ENCODE peak calls at places on chromosomes 1 and 21, in nine cellular contexts. D, X, I, Q, J, C, B, Y and W are unnamed samples.
A peak's percentile ranks its signal among the peaks of the same experiment; 100 is the strongest.

GRCh38 chr1:2888281-2888845 is 86.9 kb upstream of the TTC34 start:
- DNase-seq in D (no peak), X (no peak), I (no peak), Q (no peak), J (no peak), C (no peak), B (no peak), Y (no peak), W (no peak)

GRCh38 chr1:203480084-203480483 is 4.5 kb downstream of the PRELP start:
- DNase-seq in D (peak; percentile 64), X (no peak), I (no peak), Q (peak; percentile 52), J (no peak), C (no peak), B (no peak), Y (peak; percentile 72), W (no peak)

GRCh38 chr1:207145401-207146058 is 41.5 kb downstream of the C4BPA start:
- DNase-seq in D (no peak), X (peak; percentile 59), I (no peak), Q (no peak), J (no peak), C (no peak), B (no peak), Y (no peak), W (no peak)

GRCh38 chr1:186887198-186887597 is 58.4 kb downstream of the PLA2G4A start:
- DNase-seq in D (no peak), X (no peak), I (no peak), Q (no peak), J (no peak), C (no peak), B (no peak), Y (no peak), W (no peak)

GRCh38 chr1:234968470-234968869 is 160.2 kb downstream of the TOMM20 start:
- DNase-seq in D (no peak), X (peak; percentile 65), I (no peak), Q (no peak), J (no peak), C (no peak), B (no peak), Y (no peak), W (no peak)

GRCh38 chr21:44969066-44969649 is 29.3 kb downstream of the SLX9 start:
- DNase-seq in D (no peak), X (no peak), I (no peak), Q (no peak), J (no peak), C (no peak), B (no peak), Y (no peak), W (peak; percentile 69)

GRCh38 chr1:115837762-115838421 is 3.0 kb downstream of the NHLH2 start:
- DNase-seq in D (no peak), X (no peak), I (no peak), Q (no peak), J (no peak), C (no peak), B (peak; percentile 38), Y (no peak), W (peak; percentile 67)

GRCh38 chr1:198259336-198260109 is 102.7 kb downstream of the NEK7 start:
- DNase-seq in D (no peak), X (no peak), I (no peak), Q (no peak), J (no peak), C (no peak), B (no peak), Y (no peak), W (no peak)

DNA sequence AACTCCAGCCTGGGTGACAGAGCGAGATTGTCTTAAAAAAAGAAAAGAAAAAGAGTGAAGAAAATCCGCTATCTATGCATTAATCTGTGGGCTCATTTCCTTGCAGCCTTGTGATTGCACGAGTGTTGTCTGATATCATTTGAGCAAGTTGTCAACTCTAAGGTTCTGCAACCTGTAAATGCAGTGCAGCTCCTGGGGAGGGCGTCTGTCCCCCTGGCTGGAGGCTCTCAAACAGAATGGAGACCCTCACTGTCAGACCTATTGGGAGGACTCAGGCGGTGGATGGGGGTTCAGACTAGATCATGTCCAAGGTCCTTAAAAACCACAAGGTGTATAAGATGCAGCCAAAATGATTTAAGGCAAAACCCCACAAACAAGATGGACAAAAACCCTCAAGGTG is 6.2 kb downstream of the CORT start:
- DNase-seq in D (no peak), X (no peak), I (no peak), Q (no peak), J (no peak), C (no peak), B (no peak), Y (no peak), W (no peak)
- TF ChIP-seq CTCF in D (no peak), X (no peak), I (no peak), Q (no peak), J (no peak), C (no peak), B (no peak), Y (no peak), W (peak; percentile 15)

GRCh38 chr1:151846062-151846568 is 6.5 kb upstream of the C2CD4D start:
- DNase-seq in D (no peak), X (no peak), I (no peak), Q (no peak), J (no peak), C (no peak), B (no peak), Y (no peak), W (no peak)
- TF ChIP-seq CTCF in D (no peak), X (no peak), I (no peak), Q (no peak), J (no peak), C (no peak), B (no peak), Y (no peak), W (no peak)

GRCh38 chr1:154956557-154956956 is 658 bp upstream of the PBXIP1 start:
- DNase-seq in D (no peak), X (no peak), I (no peak), Q (no peak), J (no peak), C (no peak), B (no peak), Y (no peak), W (no peak)

GRCh38 chr1:154954541-154954940 is 1.4 kb downstream of the PBXIP1 start:
- DNase-seq in D (no peak), X (no peak), I (no peak), Q (no peak), J (no peak), C (no peak), B (no peak), Y (no peak), W (no peak)

GRCh38 chr1:154955718-154956513 is at the start of gene PBXIP1:
- DNase-seq in D (peak; percentile 71), X (peak; percentile 93), I (peak; percentile 74), Q (peak; percentile 66), J (peak; percentile 93), C (peak; percentile 79), B (peak; percentile 81), Y (peak; percentile 87), W (peak; percentile 68)

GRCh38 chr1:154953611-154954038 is 2.3 kb downstream of the PBXIP1 start:
- DNase-seq in D (no peak), X (no peak), I (no peak), Q (no peak), J (no peak), C (no peak), B (no peak), Y (no peak), W (no peak)

DNA sequence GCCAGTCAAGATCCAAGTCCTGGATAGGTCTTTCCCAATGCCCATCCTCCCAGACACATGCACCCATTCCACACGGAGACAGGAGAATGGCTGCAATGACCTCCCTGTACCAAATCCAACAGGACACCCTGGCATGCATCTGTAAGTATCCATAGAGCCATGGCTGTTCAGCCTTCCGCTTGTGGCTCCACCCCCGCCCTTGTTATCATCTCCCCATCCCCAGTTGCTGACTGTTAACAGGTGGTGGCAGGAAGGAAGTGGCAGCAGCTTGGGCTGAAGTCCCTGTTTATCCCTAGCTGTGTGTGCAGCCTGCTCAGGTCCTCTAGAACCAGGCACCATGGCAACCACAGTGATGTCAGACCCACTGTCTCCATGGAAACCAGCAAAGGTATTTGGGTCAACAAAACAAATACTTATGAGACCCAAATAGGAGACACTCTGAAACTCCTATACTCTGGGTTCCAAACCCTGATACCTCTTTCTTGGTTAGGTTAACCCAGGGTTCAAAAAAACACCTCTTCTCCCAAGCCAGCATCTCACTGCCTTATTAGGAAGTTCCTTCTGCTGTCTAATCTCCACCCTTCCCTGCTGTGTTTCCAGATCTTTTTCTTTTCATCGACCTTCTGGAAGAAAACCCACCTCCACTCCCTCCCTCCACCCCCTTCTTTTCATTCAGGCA is 721 bp downstream of the PBXIP1 start:
- DNase-seq in D (no peak), X (peak; percentile 52), I (no peak), Q (no peak), J (peak; percentile 81), C (peak; percentile 73), B (peak; percentile 77), Y (peak; percentile 68), W (peak; percentile 60)
- TF ChIP-seq CTCF in D (no peak), X (no peak), I (no peak), Q (no peak), J (no peak), C (no peak), B (no peak), Y (no peak), W (no peak)

GRCh38 chr1:22143586-22144033 is 713 bp upstream of the WNT4 start:
- DNase-seq in D (no peak), X (no peak), I (no peak), Q (no peak), J (no peak), C (no peak), B (no peak), Y (no peak), W (no peak)

GRCh38 chr1:22141493-22141892 is 1.4 kb downstream of the WNT4 start:
- DNase-seq in D (no peak), X (no peak), I (no peak), Q (no peak), J (no peak), C (no peak), B (no peak), Y (no peak), W (no peak)

GRCh38 chr1:22142315-22143064 is 407 bp downstream of the WNT4 start:
- DNase-seq in D (no peak), X (no peak), I (no peak), Q (no peak), J (peak; percentile 71), C (no peak), B (peak; percentile 31), Y (no peak), W (peak; percentile 46)

GRCh38 chr1:22141948-22142314 is 966 bp downstream of the WNT4 start:
- DNase-seq in D (no peak), X (no peak), I (no peak), Q (no peak), J (no peak), C (no peak), B (no peak), Y (no peak), W (peak; percentile 38)

GRCh38 chr1:22143065-22143514 is at the start of gene WNT4:
- DNase-seq in D (peak; percentile 21), X (no peak), I (peak; percentile 31), Q (no peak), J (peak; percentile 92), C (no peak), B (peak; percentile 34), Y (no peak), W (peak; percentile 53)
- TF ChIP-seq CTCF in D (no peak), X (no peak), I (peak; percentile 50), Q (no peak), J (peak; percentile 37), C (no peak), B (peak; percentile 35), Y (peak; percentile 33), W (peak; percentile 31)